ENCODE peak calls at places on chromosomes 5 and 9, in nine cellular contexts. L is GM19239; A is RCC 7860; W is mesenchymal stem cell; O is H54; S is activated CD8-positive, alpha-beta memory T cell treated with anti-CD3 and anti-CD28 coated beads, Interleukin-2, amount 50 U/mL, for 48 hours; J is NCI-H526; Q is pancreas; B is RPMI8226. G is an unnamed sample.

GRCh38 chr5:90056911-90057705 is 352.4 kb downstream of the CETN3 start:
- DNase-seq in L (no peak), Q (no peak), S (no peak), B (no peak), O (no peak), A (no peak), J (no peak), W (peak), G (no peak)

GRCh38 chr5:5139358-5140050 is 626 bp upstream of the ADAMTS16 start:
- DNase-seq in Q (no peak), W (no peak), O (no peak), J (peak), S (no peak), A (no peak), B (no peak), L (no peak), G (no peak)

GRCh38 chr5:164597293-164597900 is 1092.0 kb downstream of the MAT2B start:
- DNase-seq in A (no peak), S (no peak), L (peak), O (no peak), B (peak), J (peak), Q (no peak), W (no peak), G (no peak)

GRCh38 chr5:43154424-43154823 is 33.7 kb downstream of the ZNF131 start:
- DNase-seq in O (no peak), B (no peak), S (no peak), L (no peak), A (no peak), Q (no peak), W (no peak), J (no peak), G (no peak)

GRCh38 chr5:150320048-150320555 is 17.4 kb upstream of the ARSI start:
- DNase-seq in A (peak), S (no peak), J (no peak), B (no peak), O (no peak), L (no peak), Q (peak), W (peak), G (peak)

GRCh38 chr5:124474821-124475220 is 271.6 kb downstream of the ZNF608 start:
- DNase-seq in B (no peak), S (no peak), L (no peak), A (no peak), W (no peak), O (no peak), J (no peak), Q (no peak), G (no peak)

GRCh38 chr5:82004511-82004910 is 32.7 kb downstream of the ATG10 start:
- DNase-seq in S (no peak), A (peak), L (no peak), O (peak), J (no peak), Q (no peak), B (no peak), W (peak), G (no peak)

GRCh38 chr9:114002271-114002985 is 75.7 kb downstream of the AMBP start:
- DNase-seq in W (no peak), O (no peak), S (peak), J (no peak), Q (no peak), B (no peak), A (no peak), L (no peak), G (peak)

GRCh38 chr9:27073841-27074728 is 34.9 kb upstream of the TEK start:
- DNase-seq in W (peak), L (no peak), B (no peak), S (no peak), O (no peak), A (no peak), J (no peak), Q (no peak), G (no peak)

GRCh38 chr5:54517512-54518145 is at the start of gene SNX18:
- DNase-seq in Q (peak), L (peak), S (peak), A (peak), J (peak), B (peak), O (peak), W (peak), G (peak)

GRCh38 chr5:78518365-78519197 is 130.0 kb downstream of the LHFPL2 start:
- DNase-seq in J (no peak), B (no peak), Q (peak), W (peak), A (peak), S (no peak), L (no peak), O (peak), G (peak)

GRCh38 chr5:50984628-50985027 is 318.2 kb downstream of the PARP8 start:
- DNase-seq in S (no peak), W (no peak), Q (no peak), O (no peak), J (no peak), B (no peak), A (no peak), L (no peak), G (no peak)

GRCh38 chr9:134648701-134649525 is 7.3 kb downstream of the COL5A1 start:
- DNase-seq in Q (no peak), W (peak), B (no peak), J (no peak), L (no peak), O (peak), S (no peak), A (peak), G (no peak)

GRCh38 chr9:124794902-124795491 is 18.1 kb downstream of the OLFML2A start:
- DNase-seq in L (no peak), O (no peak), A (no peak), J (no peak), S (no peak), W (no peak), B (peak), Q (no peak), G (peak)

G was measured in stomach.